ENCODE peak calls at places on chromosomes 12 and 14, in eight cellular contexts. R is BJ, G is heart right ventricle, I is HL-60, L is psoas muscle, W is tibial artery, U is mammary epithelial cell, H is spleen. J is an unnamed sample. For H3K27me3, the result is how much of the 10 kb centered on the place peaks cover.

GRCh38 chr12:74317078-74317581 is 220.5 kb upstream of the ATXN7L3B start:
- DNase-seq in R (no peak), L (no peak), W (no peak), G (no peak), I (no peak), U (peak), H (no peak), J (peak)

GRCh38 chr12:88145567-88146347 is 3.6 kb downstream of the TMTC3 start:
- DNase-seq in W (no peak), L (no peak), H (no peak), R (no peak), I (no peak), U (peak), G (no peak), J (no peak)

GRCh38 chr12:123097521-123098084 is 53.3 kb downstream of the PITPNM2 start:
- DNase-seq in I (no peak), U (no peak), L (peak), H (no peak), W (peak), R (no peak), G (peak), J (no peak)

GRCh38 chr12:25934461-25934860 is 24.0 kb upstream of the RASSF8 start:
- DNase-seq in L (no peak), G (no peak), W (no peak), I (no peak), H (no peak), R (no peak), U (no peak), J (no peak)

GRCh38 chr14:35046751-35047536 is 872 bp downstream of the FAM177A1 start:
- DNase-seq in R (no peak), L (no peak), G (no peak), U (no peak), W (no peak), I (no peak), H (no peak), J (no peak)

GRCh38 chr12:116677202-116677651 is 60.6 kb downstream of the SPRING1 start:
- DNase-seq in W (no peak), I (peak), G (no peak), H (no peak), L (no peak), U (no peak), R (no peak), J (no peak)

GRCh38 chr12:27984275-27984674 is 11.7 kb upstream of the PTHLH start:
- DNase-seq in R (no peak), I (no peak), G (no peak), L (no peak), U (peak), W (no peak), H (no peak), J (no peak)

GRCh38 chr12:54890339-54890738 is 36.0 kb downstream of the MUCL1 start:
- DNase-seq in L (no peak), H (no peak), R (no peak), I (no peak), G (no peak), U (no peak), W (no peak), J (no peak)

GRCh38 chr14:64954491-64955240 is 12.1 kb upstream of the GPX2 start:
- DNase-seq in R (no peak), W (no peak), L (no peak), H (no peak), U (no peak), G (no peak), I (no peak), J (no peak)

GRCh38 chr14:103315368-103315911 is 18.6 kb upstream of the EIF5 start:
- DNase-seq in W (peak), G (no peak), R (no peak), I (no peak), U (peak), L (peak), H (no peak), J (no peak)

GRCh38 chr12:89453121-89453520 is 71.5 kb downstream of the GALNT4 start:
- DNase-seq in U (no peak), I (no peak), L (no peak), G (no peak), W (no peak), R (no peak), H (no peak), J (no peak)

GRCh38 chr14:68811161-68811560 is 18.3 kb upstream of the ZFP36L1 start:
- DNase-seq in L (no peak), W (no peak), R (no peak), U (no peak), H (peak), G (no peak), I (no peak), J (no peak)

GRCh38 chr14:64080452-64080851 is 213.7 kb downstream of the ESR2 start:
- DNase-seq in U (peak), L (no peak), W (no peak), G (no peak), I (no peak), R (no peak), H (no peak), J (no peak)

GRCh38 chr12:30923057-30923456 is 3.5 kb upstream of the TSPAN11 start:
- DNase-seq in G (no peak), L (no peak), R (no peak), U (no peak), W (no peak), H (no peak), I (no peak), J (no peak)

GRCh38 chr14:23070262-23071129 is 13.2 kb upstream of the CDH24 start:
- DNase-seq in W (no peak), R (no peak), U (no peak), L (no peak), G (no peak), H (no peak), I (no peak), J (no peak)
- H3K4me3 ChIP-seq in W (peak), R (peak), U (peak), L (peak), G (peak), H (peak), I (peak), J (peak)

GRCh38 chr14:60509438-60510253 is 700 bp downstream of the SIX6 start:
- DNase-seq in W (no peak), R (no peak), I (no peak), U (peak), L (no peak), H (no peak), G (no peak), J (no peak)
- H3K27me3 ChIP-seq in W (under half), R (half or more), I (half or more), U (half or more), L (under half), H (half or more), G (half or more), J (half or more)

GRCh38 chr14:96091149-96091693 is 52.1 kb downstream of the C14orf132 start:
- DNase-seq in U (no peak), W (peak), I (no peak), G (no peak), L (no peak), H (peak), R (no peak), J (no peak)

GRCh38 chr14:96088911-96089310 is 49.7 kb downstream of the C14orf132 start:
- DNase-seq in G (no peak), H (no peak), U (no peak), R (no peak), L (no peak), I (no peak), W (no peak), J (no peak)

GRCh38 chr14:96089401-96089800 is 50.2 kb downstream of the C14orf132 start:
- DNase-seq in G (no peak), I (no peak), L (no peak), U (no peak), R (no peak), H (peak), W (no peak), J (no peak)

GRCh38 chr14:96091941-96092411 is 52.8 kb downstream of the C14orf132 start:
- DNase-seq in W (peak), G (no peak), R (no peak), I (no peak), L (no peak), H (no peak), U (no peak), J (no peak)

DNA sequence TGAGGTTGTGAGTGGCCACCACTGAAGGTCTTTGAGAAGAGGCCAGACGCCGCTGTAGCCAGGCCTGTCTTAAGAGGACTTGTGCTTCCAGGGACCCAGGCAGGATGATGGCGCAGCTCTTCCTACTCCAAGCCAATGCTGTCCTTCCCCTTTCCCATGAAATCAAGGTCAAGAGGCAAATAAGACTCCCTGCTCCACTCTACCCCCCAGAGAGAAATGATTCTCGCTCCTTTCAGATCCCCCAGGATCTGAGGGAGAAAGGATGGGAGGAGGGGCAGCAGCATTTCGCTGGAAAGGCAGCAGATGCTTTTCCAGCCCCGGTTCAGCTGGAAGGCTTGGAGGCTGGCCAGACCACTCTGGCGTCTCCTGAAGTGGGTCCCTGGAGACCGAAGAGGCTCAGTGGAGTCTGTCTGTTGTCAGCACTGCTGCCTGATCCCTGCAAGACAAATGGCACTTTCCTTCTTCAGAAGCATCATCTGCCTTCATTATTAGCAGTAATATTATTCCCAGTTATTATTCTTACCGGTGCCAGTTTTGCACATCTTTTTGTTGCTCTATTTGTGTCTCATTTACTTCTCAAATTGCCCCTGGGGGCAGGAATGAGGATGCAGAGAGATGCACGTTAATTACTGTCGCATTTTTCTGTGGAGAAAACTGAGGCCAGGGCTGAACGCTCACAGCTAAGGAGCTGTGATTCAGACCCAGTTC is 51.4 kb downstream of the C14orf132 start:
- DNase-seq in W (peak), L (peak), U (no peak), R (no peak), H (peak), G (peak), I (no peak), J (no peak)
- TF ChIP-seq CTCF in W (no peak), L (no peak), U (no peak), R (peak), H (no peak), G (no peak), I (no peak), J (no peak)

DNA sequence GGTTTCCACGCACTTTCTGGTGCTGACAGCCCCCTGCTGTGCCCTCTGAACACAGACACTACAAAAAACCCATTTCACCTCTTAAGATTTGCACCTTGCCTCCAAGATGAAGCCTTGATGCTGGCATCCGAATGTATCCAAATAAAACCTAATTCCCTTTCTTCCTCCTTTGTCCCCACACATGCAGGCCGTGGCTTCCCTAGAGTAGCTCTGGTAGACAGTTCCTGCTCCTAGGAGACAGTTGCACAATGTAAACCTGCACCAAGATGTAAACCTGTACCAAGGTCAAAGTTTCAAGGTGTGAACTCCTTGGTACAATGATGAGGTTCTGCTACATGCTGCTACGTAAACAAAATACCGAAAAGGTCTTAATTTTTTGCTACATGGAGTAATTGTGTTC is 630 bp upstream of the ABHD12B start:
- DNase-seq in H (no peak), W (no peak), G (no peak), L (no peak), R (no peak), U (no peak), I (no peak), J (no peak)
- H3K4me3 ChIP-seq in H (no peak), W (no peak), G (no peak), L (no peak), R (no peak), U (no peak), I (no peak), J (no peak)

GRCh38 chr12:51579321-51579850 is 11.6 kb upstream of the SCN8A start:
- DNase-seq in R (no peak), H (no peak), L (no peak), U (no peak), W (no peak), G (no peak), I (no peak), J (no peak)
- H3K27me3 ChIP-seq in R (under half), H (under half), L (under half), U (under half), W (under half), G (under half), I (under half), J (under half)

DNA sequence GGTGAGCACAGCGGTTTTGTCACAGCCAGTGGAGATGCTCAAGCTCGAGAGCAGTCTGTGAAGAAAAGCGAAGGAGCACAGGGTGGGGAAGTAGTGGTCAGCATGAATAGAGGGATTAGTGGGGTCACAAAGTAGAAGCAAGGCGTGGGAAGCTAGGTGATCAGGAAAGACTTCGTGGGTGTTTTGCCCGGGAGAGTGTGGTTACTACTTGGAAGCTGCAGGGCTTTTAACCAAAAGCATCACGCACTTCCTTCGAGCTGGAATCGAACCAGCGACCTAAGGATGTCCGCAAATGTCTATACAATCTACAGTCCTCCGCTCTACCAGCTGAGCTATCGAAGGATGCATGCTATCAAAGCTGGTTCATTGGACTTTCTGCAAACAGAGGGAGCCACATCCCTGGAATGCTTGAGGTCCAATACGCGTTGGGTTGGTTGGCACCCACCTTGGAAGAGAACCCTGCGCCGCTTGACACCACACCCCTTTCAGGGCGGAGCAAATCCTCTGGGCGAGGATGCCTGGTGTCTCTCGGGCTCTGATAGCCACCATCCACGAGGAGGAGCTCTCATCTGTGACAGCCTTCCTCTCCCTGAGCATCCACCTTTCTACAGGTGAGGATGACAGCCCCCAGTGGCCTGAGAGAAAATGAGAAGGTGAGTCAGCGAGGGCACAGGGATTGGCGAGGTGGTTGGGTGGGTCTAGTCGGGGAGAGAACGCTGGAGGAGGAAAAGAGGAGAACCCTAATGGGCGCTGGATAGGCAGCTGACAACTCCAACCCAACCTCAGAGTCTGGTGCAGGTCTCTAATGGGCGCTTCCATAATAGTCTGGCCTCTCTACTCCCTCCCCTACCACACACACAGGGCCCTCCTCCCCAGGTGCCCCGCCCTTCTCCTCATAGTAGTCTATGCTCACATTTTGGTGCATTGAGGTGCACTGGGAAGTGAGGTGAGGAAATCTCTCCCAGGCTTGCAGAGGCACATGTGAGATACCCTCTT is 16.0 kb upstream of the OR6S1 start:
- DNase-seq in U (peak), L (no peak), I (no peak), H (peak), G (no peak), R (no peak), W (no peak), J (no peak)
- TF ChIP-seq CTCF in U (peak), L (no peak), I (no peak), H (no peak), G (no peak), R (peak), W (no peak), J (no peak)

GRCh38 chr12:2384533-2385328 is 331.9 kb downstream of the CACNA1C start:
- DNase-seq in I (no peak), L (no peak), G (no peak), U (no peak), W (no peak), H (no peak), R (peak), J (peak)
- H3K4me3 ChIP-seq in I (no peak), L (no peak), G (peak), U (no peak), W (peak), H (no peak), R (peak), J (no peak)

DNA sequence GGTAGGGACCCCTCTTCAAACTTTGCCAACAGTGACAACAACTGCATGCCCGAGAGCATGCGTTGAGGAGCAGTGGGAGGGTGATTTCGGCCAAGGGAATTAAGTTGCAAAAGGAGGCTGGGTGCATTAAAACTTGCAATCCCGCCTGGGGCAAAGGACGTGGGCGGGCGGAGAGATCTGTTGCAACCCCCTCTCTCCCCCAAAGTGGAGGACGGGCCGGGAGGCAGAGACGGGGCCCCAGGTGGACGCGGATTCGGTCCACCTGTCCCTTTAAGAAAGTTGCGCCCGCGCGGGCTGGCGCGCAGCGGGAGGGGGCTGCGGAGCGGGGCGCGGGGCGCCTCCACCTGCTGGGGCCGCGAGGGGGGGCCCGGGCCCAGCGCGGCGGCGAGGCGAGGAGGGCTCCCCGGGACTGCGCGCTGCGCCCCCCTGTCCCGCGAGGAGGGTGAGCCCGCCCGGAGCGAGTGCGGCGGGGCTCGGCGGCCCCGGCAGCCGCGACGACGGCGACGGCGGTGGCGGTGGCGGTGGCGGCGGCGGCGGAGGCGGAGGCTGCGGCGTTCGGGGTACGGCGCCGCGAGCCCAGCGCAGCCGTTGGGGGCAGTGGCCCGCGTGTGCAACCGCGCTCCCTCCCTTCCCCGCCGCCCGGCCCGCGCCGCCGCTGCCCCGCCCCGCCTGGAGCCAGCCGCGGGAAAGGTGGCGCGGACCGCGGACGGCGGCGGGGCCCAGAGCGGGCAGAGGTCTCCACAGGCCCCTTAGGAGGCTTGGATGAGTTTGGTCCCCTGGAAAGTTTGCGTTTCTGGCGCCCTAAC is 560 bp upstream of the FOXN4 start:
- DNase-seq in H (no peak), R (no peak), I (no peak), U (no peak), L (no peak), W (no peak), G (no peak), J (no peak)
- H3K27me3 ChIP-seq in H (half or more), R (under half), I (under half), U (under half), L (under half), W (under half), G (half or more), J (half or more)

GRCh38 chr12:11171953-11172675 is 1.1 kb downstream of the SMIM10L1 start:
- DNase-seq in H (no peak), I (no peak), R (peak), U (peak), L (no peak), W (no peak), G (no peak), J (no peak)

GRCh38 chr12:11166300-11166699 is 4.7 kb upstream of the SMIM10L1 start:
- DNase-seq in I (no peak), H (no peak), G (no peak), L (no peak), W (no peak), U (no peak), R (no peak), J (no peak)

GRCh38 chr12:11170810-11171144 is 217 bp upstream of the SMIM10L1 start:
- DNase-seq in R (no peak), W (no peak), G (no peak), L (no peak), U (no peak), H (no peak), I (no peak), J (no peak)

GRCh38 chr12:11174022-11174421 is 3.0 kb downstream of the SMIM10L1 start:
- DNase-seq in W (no peak), H (no peak), U (peak), L (no peak), G (no peak), R (no peak), I (no peak), J (no peak)

DNA sequence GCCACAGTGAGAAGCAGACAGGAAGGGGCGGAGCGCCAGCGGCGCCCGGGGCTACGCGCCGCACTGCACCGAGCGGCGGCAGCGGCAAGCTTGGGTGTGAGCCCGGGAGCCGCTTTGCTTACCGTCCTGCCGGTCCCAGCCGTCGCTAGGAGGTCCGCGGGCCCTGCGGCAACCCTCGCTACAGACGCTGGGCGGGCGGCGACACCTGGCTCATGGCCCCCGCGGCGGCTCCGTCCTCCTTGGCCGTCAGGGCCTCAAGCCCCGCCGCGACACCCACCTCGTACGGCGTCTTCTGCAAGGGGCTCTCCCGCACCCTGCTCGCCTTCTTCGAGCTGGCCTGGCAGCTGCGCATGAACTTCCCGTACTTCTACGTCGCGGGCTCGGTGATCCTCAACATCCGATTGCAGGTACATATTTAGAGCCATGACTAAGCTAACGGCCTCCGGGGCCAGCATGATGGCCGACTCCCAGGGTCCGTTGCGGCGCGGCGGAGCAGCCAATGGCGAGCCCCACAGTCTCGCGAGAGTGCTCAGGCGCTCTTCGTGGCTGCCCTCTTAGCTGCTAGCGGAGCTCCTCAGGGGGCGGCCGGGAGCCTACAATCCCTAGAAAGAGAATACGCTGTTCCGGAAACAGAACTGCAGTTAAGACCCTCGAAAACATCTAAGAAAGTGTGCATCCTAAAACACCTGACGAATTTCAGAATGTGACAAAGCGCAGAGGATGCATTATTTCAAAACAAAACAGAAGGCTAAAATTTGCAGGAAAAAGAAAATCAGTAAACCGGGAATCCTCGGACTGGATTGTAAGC is at the start of gene SMIM10L1:
- DNase-seq in W (peak), R (peak), I (peak), H (peak), U (peak), L (peak), G (peak), J (peak)
- TF ChIP-seq CTCF in W (no peak), R (peak), I (no peak), H (no peak), U (no peak), L (no peak), G (no peak), J (no peak)

GRCh38 chr14:102293784-102294183 is 11.2 kb downstream of the MOK start:
- DNase-seq in W (no peak), L (no peak), H (peak), I (no peak), R (no peak), G (no peak), U (peak), J (peak)
- H3K4me3 ChIP-seq in W (no peak), L (no peak), H (no peak), I (no peak), R (no peak), G (no peak), U (no peak), J (no peak)

J was measured in kidney epithelial cell.